ENCODE peak calls at places on chromosomes 4 and X, in five cellular contexts. One of them, this sample, is unnamed.
A peak's percentile ranks its signal among the peaks of the same experiment; 100 is the strongest.

GRCh38 chrX:130053236-130053635 is 57.1 kb downstream of the ELF4 start:
- DNase-seq in A549: no peak
- DNase-seq in fibroblast of lung: no peak
- DNase-seq in activated T-helper 1 cell treated with Interleukin-2 at 50 U/mL for 16 hours: no peak
- DNase-seq in cardiac fibroblast: no peak
- DNase-seq in this sample: no peak

GRCh38 chrX:75061701-75062100 is 94.4 kb downstream of the ABCB7 start:
- DNase-seq in cardiac fibroblast: peak; percentile 1
- DNase-seq in activated T-helper 1 cell treated with Interleukin-2 at 50 U/mL for 16 hours: no peak
- DNase-seq in A549: no peak
- DNase-seq in fibroblast of lung: no peak
- DNase-seq in this sample: peak; percentile 57

GRCh38 chr4:94342713-94343112 is at the start of gene HPGDS:
- DNase-seq in A549: no peak
- DNase-seq in fibroblast of lung: no peak
- DNase-seq in cardiac fibroblast: no peak
- DNase-seq in activated T-helper 1 cell treated with Interleukin-2 at 50 U/mL for 16 hours: no peak
- DNase-seq in this sample: no peak

GRCh38 chrX:53049127-53049517 is 533 bp downstream of the GPR173 start:
- DNase-seq in fibroblast of lung: no peak
- DNase-seq in activated T-helper 1 cell treated with Interleukin-2 at 50 U/mL for 16 hours: no peak
- DNase-seq in A549: no peak
- DNase-seq in cardiac fibroblast: no peak
- DNase-seq in this sample: no peak

GRCh38 chr4:108043536-108043935 is 53.8 kb downstream of the HADH start:
- DNase-seq in cardiac fibroblast: no peak
- DNase-seq in fibroblast of lung: peak; percentile 53
- DNase-seq in A549: no peak
- DNase-seq in activated T-helper 1 cell treated with Interleukin-2 at 50 U/mL for 16 hours: no peak
- DNase-seq in this sample: no peak

GRCh38 chrX:39619182-39620009 is 478.4 kb downstream of the BCOR start:
- DNase-seq in fibroblast of lung: no peak
- DNase-seq in cardiac fibroblast: peak; percentile 3
- DNase-seq in activated T-helper 1 cell treated with Interleukin-2 at 50 U/mL for 16 hours: no peak
- DNase-seq in A549: peak; percentile 14
- DNase-seq in this sample: peak; percentile 30

GRCh38 chr4:90174622-90175023 is 47.4 kb downstream of the CCSER1 start:
- DNase-seq in cardiac fibroblast: no peak
- DNase-seq in activated T-helper 1 cell treated with Interleukin-2 at 50 U/mL for 16 hours: no peak
- DNase-seq in fibroblast of lung: no peak
- DNase-seq in A549: no peak
- DNase-seq in this sample: peak; percentile 96

GRCh38 chr4:137083571-137083970 is 448.7 kb downstream of the PCDH18 start:
- DNase-seq in A549: no peak
- DNase-seq in fibroblast of lung: peak; percentile 76
- DNase-seq in activated T-helper 1 cell treated with Interleukin-2 at 50 U/mL for 16 hours: no peak
- DNase-seq in cardiac fibroblast: no peak
- DNase-seq in this sample: no peak

GRCh38 chr4:110550260-110550659 is 72.6 kb downstream of the PITX2 start:
- DNase-seq in cardiac fibroblast: peak; percentile 50
- DNase-seq in activated T-helper 1 cell treated with Interleukin-2 at 50 U/mL for 16 hours: no peak
- DNase-seq in fibroblast of lung: peak; percentile 6
- DNase-seq in A549: no peak
- DNase-seq in this sample: peak; percentile 55

GRCh38 chr4:156243015-156243414 is 289.3 kb upstream of the CTSO start:
- DNase-seq in activated T-helper 1 cell treated with Interleukin-2 at 50 U/mL for 16 hours: no peak
- DNase-seq in cardiac fibroblast: no peak
- DNase-seq in fibroblast of lung: no peak
- DNase-seq in A549: no peak
- DNase-seq in this sample: no peak

GRCh38 chr4:147793569-147793968 is 61.7 kb downstream of the ARHGAP10 start:
- DNase-seq in activated T-helper 1 cell treated with Interleukin-2 at 50 U/mL for 16 hours: no peak
- DNase-seq in A549: no peak
- DNase-seq in cardiac fibroblast: no peak
- DNase-seq in fibroblast of lung: peak; percentile 25
- DNase-seq in this sample: peak; percentile 81

GRCh38 chr4:123621072-123621705 is 224.6 kb downstream of the SPRY1 start:
- DNase-seq in A549: no peak
- DNase-seq in fibroblast of lung: no peak
- DNase-seq in cardiac fibroblast: peak; percentile 46
- DNase-seq in activated T-helper 1 cell treated with Interleukin-2 at 50 U/mL for 16 hours: no peak
- DNase-seq in this sample: no peak

GRCh38 chr4:111399523-111400135 is 745.6 kb upstream of the FAM241A start:
- DNase-seq in fibroblast of lung: no peak
- DNase-seq in cardiac fibroblast: peak; percentile 54
- DNase-seq in A549: no peak
- DNase-seq in activated T-helper 1 cell treated with Interleukin-2 at 50 U/mL for 16 hours: no peak
- DNase-seq in this sample: no peak

GRCh38 chr4:101419324-101420135 is 72.2 kb upstream of the PPP3CA start:
- DNase-seq in fibroblast of lung: peak; percentile 46
- DNase-seq in A549: no peak
- DNase-seq in activated T-helper 1 cell treated with Interleukin-2 at 50 U/mL for 16 hours: no peak
- DNase-seq in cardiac fibroblast: peak; percentile 68
- DNase-seq in this sample: no peak

GRCh38 chr4:152024881-152025280 is 264.1 kb upstream of the GATB start:
- DNase-seq in cardiac fibroblast: no peak
- DNase-seq in activated T-helper 1 cell treated with Interleukin-2 at 50 U/mL for 16 hours: no peak
- DNase-seq in fibroblast of lung: no peak
- DNase-seq in A549: no peak
- DNase-seq in this sample: no peak

GRCh38 chr4:151540728-151541437 is 131.9 kb downstream of the FHIP1A start:
- DNase-seq in fibroblast of lung: peak; percentile 75
- DNase-seq in cardiac fibroblast: peak; percentile 95
- DNase-seq in A549: peak; percentile 86
- DNase-seq in activated T-helper 1 cell treated with Interleukin-2 at 50 U/mL for 16 hours: no peak
- DNase-seq in this sample: peak; percentile 100

GRCh38 chr4:165502919-165503907 is 124.4 kb downstream of the CPE start:
- DNase-seq in fibroblast of lung: peak; percentile 57
- DNase-seq in activated T-helper 1 cell treated with Interleukin-2 at 50 U/mL for 16 hours: no peak
- DNase-seq in A549: peak; percentile 31
- DNase-seq in cardiac fibroblast: peak; percentile 65
- DNase-seq in this sample: peak; percentile 47

GRCh38 chr4:633976-634598 is 8.7 kb downstream of the PDE6B start:
- DNase-seq in activated T-helper 1 cell treated with Interleukin-2 at 50 U/mL for 16 hours: no peak
- DNase-seq in cardiac fibroblast: no peak
- DNase-seq in fibroblast of lung: no peak
- DNase-seq in A549: no peak
- DNase-seq in this sample: no peak

GRCh38 chr4:156193800-156194199 is 240.1 kb upstream of the CTSO start:
- DNase-seq in cardiac fibroblast: peak; percentile 42
- DNase-seq in fibroblast of lung: peak; percentile 15
- DNase-seq in A549: no peak
- DNase-seq in activated T-helper 1 cell treated with Interleukin-2 at 50 U/mL for 16 hours: no peak
- DNase-seq in this sample: peak; percentile 19

GRCh38 chrX:30577362-30577961 is at the start of gene TASL:
- DNase-seq in cardiac fibroblast: no peak
- DNase-seq in fibroblast of lung: no peak
- DNase-seq in A549: no peak
- DNase-seq in activated T-helper 1 cell treated with Interleukin-2 at 50 U/mL for 16 hours: no peak
- DNase-seq in this sample: no peak

GRCh38 chr4:73917081-73917501 is 47.9 kb downstream of the CXCL1 start:
- DNase-seq in activated T-helper 1 cell treated with Interleukin-2 at 50 U/mL for 16 hours: no peak
- DNase-seq in fibroblast of lung: peak; percentile 97
- DNase-seq in cardiac fibroblast: peak; percentile 99
- DNase-seq in A549: peak; percentile 29
- DNase-seq in this sample: peak; percentile 91

This sample was measured in epithelial cell of esophagus.